ENCODE peak calls at places on chromosomes 13 and 19, in four cellular contexts. L, G, U and C are unnamed samples.

GRCh38 chr19:5387472-5387871 is 46.9 kb upstream of the PTPRS start:
- DNase-seq in L (no peak), G (no peak), U (no peak), C (no peak)

GRCh38 chr13:90787007-90787406 is 560.5 kb upstream of the MIR17HG start:
- DNase-seq in L (no peak), G (no peak), U (no peak), C (no peak)

GRCh38 chr19:33809960-33810359 is 13.3 kb downstream of the KCTD15 start:
- DNase-seq in L (no peak), G (no peak), U (no peak), C (no peak)

GRCh38 chr19:7349961-7350711 is 1.4 kb downstream of the ARHGEF18 start:
- DNase-seq in L (no peak), G (no peak), U (no peak), C (no peak)

GRCh38 chr19:41137056-41137455 is 22.8 kb downstream of the CYP2F1 start:
- DNase-seq in L (no peak), G (no peak), U (no peak), C (no peak)

GRCh38 chr19:12664406-12665280 is 1.9 kb downstream of the MAN2B1 start:
- DNase-seq in L (no peak), G (no peak), U (no peak), C (no peak)

GRCh38 chr13:75445717-75446529 is 36.0 kb downstream of the TBC1D4 start:
- DNase-seq in L (no peak), G (peak; percentile 40), U (no peak), C (no peak)

GRCh38 chr19:41499899-41500298 is 56.9 kb downstream of the ERICH4 start:
- DNase-seq in L (no peak), G (no peak), U (no peak), C (no peak)

GRCh38 chr13:24187185-24187584 is 26.7 kb downstream of the SPATA13 start:
- DNase-seq in L (no peak), G (peak; percentile 38), U (no peak), C (no peak)

GRCh38 chr13:74040200-74040599 is 94.0 kb downstream of the KLF12 start:
- DNase-seq in L (no peak), G (peak; percentile 19), U (no peak), C (no peak)

GRCh38 chr13:29905845-29906244 is 55.4 kb upstream of the UBL3 start:
- DNase-seq in L (no peak), G (peak; percentile 76), U (no peak), C (no peak)

GRCh38 chr13:97849305-97849704 is 104.2 kb upstream of the IPO5 start:
- DNase-seq in L (no peak), G (peak; percentile 55), U (peak; percentile 38), C (no peak)

GRCh38 chr13:73428137-73428536 is 369.3 kb downstream of the KLF5 start:
- DNase-seq in L (no peak), G (peak; percentile 99), U (no peak), C (peak; percentile 62)

GRCh38 chr19:22088541-22089144 is 36.4 kb downstream of the ZNF257 start:
- DNase-seq in L (no peak), G (no peak), U (no peak), C (no peak)

GRCh38 chr13:26628706-26629105 is 71.2 kb downstream of the WASF3 start:
- DNase-seq in L (no peak), G (peak; percentile 28), U (no peak), C (no peak)

GRCh38 chr19:35309481-35310279 is 17.7 kb downstream of the MAG start:
- DNase-seq in L (no peak), G (no peak), U (no peak), C (no peak)

GRCh38 chr13:112330479-112331407 is 45.4 kb upstream of the SPACA7 start:
- DNase-seq in L (no peak), G (no peak), U (no peak), C (no peak)

GRCh38 chr19:48837081-48837524 is 812 bp upstream of the HSD17B14 start:
- DNase-seq in L (peak; percentile 34), G (peak; percentile 59), U (peak; percentile 94), C (peak; percentile 87)